ENCODE peak calls at places on chromosomes 11 and 22, in eight cellular contexts. Q, A, T, D, E, V, O and P are unnamed samples.

GRCh38 chr22:29704528-29705285 is 15.1 kb upstream of the CABP7 start:
- DNase-seq in Q (no peak), A (no peak), T (peak), D (no peak), E (no peak), V (no peak), O (no peak), P (no peak)

GRCh38 chr11:24623121-24623520 is 126.3 kb downstream of the LUZP2 start:
- DNase-seq in Q (no peak), A (no peak), T (no peak), D (no peak), E (no peak), V (no peak), O (no peak), P (no peak)

GRCh38 chr11:128342511-128343133 is 244.7 kb downstream of the ETS1 start:
- DNase-seq in Q (peak), A (peak), T (no peak), D (no peak), E (no peak), V (no peak), O (peak), P (no peak)

GRCh38 chr11:109132539-109132938 is 289.5 kb upstream of the C11orf87 start:
- DNase-seq in Q (no peak), A (no peak), T (no peak), D (no peak), E (no peak), V (no peak), O (no peak), P (no peak)

GRCh38 chr11:112455791-112456190 is 195.1 kb upstream of the PLET1 start:
- DNase-seq in Q (no peak), A (no peak), T (no peak), D (no peak), E (no peak), V (no peak), O (no peak), P (no peak)

GRCh38 chr11:113022267-113022666 is 61.0 kb downstream of the NCAM1 start:
- DNase-seq in Q (no peak), A (no peak), T (no peak), D (no peak), E (no peak), V (no peak), O (no peak), P (no peak)

GRCh38 chr11:73012121-73012863 is 129.8 kb downstream of the FCHSD2 start:
- DNase-seq in Q (no peak), A (no peak), T (no peak), D (no peak), E (no peak), V (no peak), O (no peak), P (no peak)

GRCh38 chr11:13962198-13962561 is 343 bp upstream of the SPON1 start:
- DNase-seq in Q (no peak), A (no peak), T (no peak), D (no peak), E (no peak), V (no peak), O (no peak), P (no peak)

GRCh38 chr11:35330924-35331323 is 88.4 kb downstream of the SLC1A2 start:
- DNase-seq in Q (peak), A (no peak), T (no peak), D (no peak), E (no peak), V (no peak), O (no peak), P (no peak)

GRCh38 chr11:113664069-113664980 is 41.8 kb downstream of the TMPRSS5 start:
- DNase-seq in Q (no peak), A (no peak), T (no peak), D (no peak), E (no peak), V (no peak), O (no peak), P (no peak)

GRCh38 chr22:30217698-30218565 is 28.6 kb downstream of the LIF start:
- DNase-seq in Q (no peak), A (no peak), T (no peak), D (no peak), E (no peak), V (no peak), O (no peak), P (no peak)

GRCh38 chr22:39454385-39454871 is 2.4 kb upstream of the MGAT3 start:
- DNase-seq in Q (no peak), A (no peak), T (no peak), D (no peak), E (no peak), V (no peak), O (no peak), P (no peak)

GRCh38 chr11:126446581-126446980 is 91.1 kb downstream of the ST3GAL4 start:
- DNase-seq in Q (no peak), A (no peak), T (no peak), D (no peak), E (no peak), V (no peak), O (no peak), P (no peak)

GRCh38 chr11:2774173-2775082 is 74.6 kb upstream of the KCNQ1OT1 start:
- DNase-seq in Q (no peak), A (no peak), T (no peak), D (no peak), E (no peak), V (no peak), O (no peak), P (no peak)

GRCh38 chr11:73271936-73272679 is at the start of gene P2RY6:
- DNase-seq in Q (no peak), A (no peak), T (peak), D (no peak), E (no peak), V (peak), O (no peak), P (peak)

GRCh38 chr11:27914080-27914479 is 193.9 kb downstream of the KIF18A start:
- DNase-seq in Q (no peak), A (no peak), T (no peak), D (no peak), E (no peak), V (no peak), O (no peak), P (no peak)

GRCh38 chr11:76669901-76670474 is 559 bp downstream of the LRRC32 start:
- DNase-seq in Q (no peak), A (no peak), T (no peak), D (peak), E (no peak), V (no peak), O (no peak), P (peak)

GRCh38 chr11:65132988-65133700 is 1.2 kb downstream of the SYVN1 start:
- DNase-seq in Q (peak), A (no peak), T (no peak), D (no peak), E (no peak), V (no peak), O (peak), P (no peak)

GRCh38 chr22:47049078-47049609 is 286.7 kb downstream of the TBC1D22A start:
- DNase-seq in Q (no peak), A (peak), T (no peak), D (no peak), E (no peak), V (no peak), O (no peak), P (no peak)